ENCODE peak calls at places on chromosome 4, in nine cellular contexts. L is GM12864, D is cardiac septum, H is HT-29, R is NCI-H2029, T is AG08395, S is ureter, W is OCI-LY7, B is SW 1271. K is an unnamed sample.

GRCh38 chr4:71470547-71470946 is 131.7 kb downstream of the SLC4A4 start:
- DNase-seq in L (no peak), D (no peak), H (no peak), R (no peak), T (no peak), S (no peak), W (no peak), B (no peak), K (no peak)

GRCh38 chr4:182091128-182091527 is 152.1 kb upstream of the TENM3 start:
- DNase-seq in L (no peak), D (no peak), H (no peak), R (no peak), T (no peak), S (no peak), W (no peak), B (no peak), K (no peak)

GRCh38 chr4:26319467-26320158 is 1.2 kb upstream of the RBPJ start:
- DNase-seq in L (peak), D (peak), H (peak), R (peak), T (peak), S (peak), W (peak), B (peak), K (peak)

GRCh38 chr4:10584042-10584441 is 100.5 kb downstream of the CLNK start:
- DNase-seq in L (peak), D (no peak), H (peak), R (peak), T (peak), S (no peak), W (no peak), B (peak), K (peak)

GRCh38 chr4:92455956-92456355 is 152.2 kb downstream of the GRID2 start:
- DNase-seq in L (no peak), D (no peak), H (no peak), R (no peak), T (no peak), S (no peak), W (no peak), B (no peak), K (no peak)

GRCh38 chr4:72031868-72032619 is at the start of gene NPFFR2:
- DNase-seq in L (no peak), D (peak), H (no peak), R (peak), T (peak), S (peak), W (no peak), B (no peak), K (no peak)

GRCh38 chr4:33625762-33626161 is 2618.6 kb downstream of the ARAP2 start:
- DNase-seq in L (no peak), D (no peak), H (peak), R (peak), T (no peak), S (no peak), W (no peak), B (peak), K (no peak)

GRCh38 chr4:2417765-2418651 is at the start of gene ZFYVE28:
- DNase-seq in L (no peak), D (no peak), H (peak), R (no peak), T (no peak), S (no peak), W (no peak), B (peak), K (peak)

GRCh38 chr4:73007526-73008100 is 61.9 kb downstream of the COX18 start:
- DNase-seq in L (no peak), D (no peak), H (no peak), R (no peak), T (no peak), S (no peak), W (no peak), B (no peak), K (no peak)

GRCh38 chr4:7286170-7286569 is 93.8 kb downstream of the SORCS2 start:
- DNase-seq in L (no peak), D (no peak), H (no peak), R (no peak), T (no peak), S (no peak), W (no peak), B (no peak), K (no peak)

GRCh38 chr4:53572595-53572994 is 18.7 kb downstream of the LNX1 start:
- DNase-seq in L (no peak), D (no peak), H (no peak), R (no peak), T (no peak), S (no peak), W (no peak), B (no peak), K (no peak)

GRCh38 chr4:117831060-117831683 is 203.1 kb upstream of the NDST3 start:
- DNase-seq in L (no peak), D (no peak), H (no peak), R (no peak), T (no peak), S (no peak), W (no peak), B (no peak), K (no peak)

GRCh38 chr4:154465085-154465484 is 26.5 kb downstream of the DCHS2 start:
- DNase-seq in L (no peak), D (no peak), H (no peak), R (no peak), T (peak), S (no peak), W (no peak), B (no peak), K (peak)

GRCh38 chr4:6937748-6938147 is 28.1 kb downstream of the TBC1D14 start:
- DNase-seq in L (no peak), D (no peak), H (no peak), R (no peak), T (no peak), S (no peak), W (no peak), B (no peak), K (no peak)

GRCh38 chr4:162959056-162959455 is 207.6 kb downstream of the NAF1 start:
- DNase-seq in L (no peak), D (no peak), H (peak), R (no peak), T (no peak), S (no peak), W (no peak), B (no peak), K (no peak)

GRCh38 chr4:88818650-88819470 is 121.2 kb upstream of the NAP1L5 start:
- DNase-seq in L (no peak), D (no peak), H (peak), R (peak), T (peak), S (peak), W (peak), B (peak), K (no peak)

GRCh38 chr4:185235480-185236154 is 26.2 kb downstream of the SNX25 start:
- DNase-seq in L (no peak), D (no peak), H (peak), R (no peak), T (no peak), S (no peak), W (no peak), B (no peak), K (no peak)

GRCh38 chr4:7335363-7336066 is 99.2 kb downstream of the PSAPL1 start:
- DNase-seq in L (no peak), D (no peak), H (peak), R (peak), T (peak), S (no peak), W (peak), B (peak), K (no peak)

GRCh38 chr4:15035152-15035551 is 32.9 kb downstream of the CPEB2 start:
- DNase-seq in L (no peak), D (no peak), H (no peak), R (no peak), T (no peak), S (no peak), W (no peak), B (no peak), K (no peak)

GRCh38 chr4:78845469-78845868 is 69.3 kb downstream of the BMP2K start:
- DNase-seq in L (peak), D (no peak), H (no peak), R (no peak), T (no peak), S (no peak), W (no peak), B (no peak), K (no peak)

GRCh38 chr4:143336828-143337599 is at the start of gene GAB1:
- DNase-seq in L (peak), D (peak), H (peak), R (peak), T (peak), S (peak), W (peak), B (peak), K (peak)

GRCh38 chr4:127698789-127699200 is 31.4 kb upstream of the SLC25A31 start:
- DNase-seq in L (peak), D (no peak), H (no peak), R (no peak), T (peak), S (no peak), W (no peak), B (peak), K (no peak)

GRCh38 chr4:83644677-83645639 is 109.0 kb downstream of the GPAT3 start:
- DNase-seq in L (peak), D (no peak), H (peak), R (peak), T (peak), S (no peak), W (peak), B (peak), K (no peak)

GRCh38 chr4:130603043-130603442 is 1507.1 kb downstream of the C4orf33 start:
- DNase-seq in L (no peak), D (no peak), H (no peak), R (no peak), T (no peak), S (no peak), W (no peak), B (no peak), K (no peak)

GRCh38 chr4:67879486-67879885 is 4.3 kb downstream of the TMPRSS11D start:
- DNase-seq in L (no peak), D (no peak), H (no peak), R (no peak), T (no peak), S (no peak), W (no peak), B (no peak), K (no peak)

GRCh38 chr4:97498875-97499274 is 644.4 kb downstream of the STPG2 start:
- DNase-seq in L (no peak), D (no peak), H (no peak), R (no peak), T (no peak), S (no peak), W (no peak), B (no peak), K (peak)

GRCh38 chr4:34939073-34939472 is 1305.2 kb downstream of the ARAP2 start:
- DNase-seq in L (no peak), D (no peak), H (no peak), R (no peak), T (no peak), S (no peak), W (no peak), B (no peak), K (no peak)

GRCh38 chr4:120633810-120634209 is 288.7 kb downstream of the PRDM5 start:
- DNase-seq in L (no peak), D (no peak), H (no peak), R (no peak), T (no peak), S (no peak), W (no peak), B (no peak), K (no peak)

GRCh38 chr4:147571021-147571770 is 46.0 kb upstream of the TMEM184C start:
- DNase-seq in L (no peak), D (no peak), H (no peak), R (no peak), T (no peak), S (no peak), W (no peak), B (no peak), K (no peak)

GRCh38 chr4:131566026-131566425 is 1583.1 kb upstream of the PCDH10 start:
- DNase-seq in L (no peak), D (no peak), H (no peak), R (no peak), T (no peak), S (no peak), W (no peak), B (no peak), K (no peak)

GRCh38 chr4:8205749-8206611 is 6.9 kb downstream of the SH3TC1 start:
- DNase-seq in L (no peak), D (no peak), H (peak), R (peak), T (no peak), S (peak), W (peak), B (no peak), K (no peak)

GRCh38 chr4:180947421-180947820 is 1295.8 kb upstream of the TENM3 start:
- DNase-seq in L (no peak), D (no peak), H (no peak), R (no peak), T (peak), S (no peak), W (peak), B (peak), K (no peak)

GRCh38 chr4:85724801-85725548 is 250.0 kb downstream of the ARHGAP24 start:
- DNase-seq in L (peak), D (no peak), H (no peak), R (no peak), T (no peak), S (no peak), W (peak), B (no peak), K (no peak)

GRCh38 chr4:189084671-189085070 is 856.0 kb upstream of the FRG1 start:
- DNase-seq in L (no peak), D (no peak), H (peak), R (no peak), T (no peak), S (no peak), W (no peak), B (no peak), K (no peak)

GRCh38 chr4:7769936-7770674 is 169.6 kb downstream of the AFAP1 start:
- DNase-seq in L (no peak), D (no peak), H (peak), R (no peak), T (peak), S (no peak), W (no peak), B (peak), K (no peak)

GRCh38 chr4:146522862-146523205 is 1.1 kb upstream of the SLC10A7 start:
- DNase-seq in L (no peak), D (no peak), H (peak), R (no peak), T (no peak), S (no peak), W (peak), B (peak), K (no peak)

K was measured in T1000.